ENCODE peak calls at places on chromosome 21, in seven cellular contexts. Z is ovary, W is transverse colon, L is body of pancreas, N is HCT116, Y is H1, J is A549. U is an unnamed sample. For H3K4me1, the result is how much of the 10 kb centered on the place peaks cover.

GRCh38 chr21:36096398-36097290 is 26.8 kb downstream of the CBR1 start:
- DNase-seq in Z (no peak), W (no peak), L (no peak), J (no peak), N (no peak), Y (no peak), U (no peak)

GRCh38 chr21:21973806-21974205 is 975.6 kb downstream of the NCAM2 start:
- DNase-seq in L (no peak), W (no peak), J (no peak), N (no peak), Y (no peak), Z (no peak), U (no peak)

GRCh38 chr21:39014751-39015150 is 168.5 kb downstream of the PSMG1 start:
- DNase-seq in L (no peak), W (no peak), N (no peak), Y (no peak), Z (no peak), J (peak), U (no peak)

GRCh38 chr21:14271053-14271452 is 55.1 kb downstream of the RBM11 start:
- DNase-seq in L (no peak), Y (no peak), N (no peak), J (no peak), W (no peak), Z (no peak), U (no peak)

GRCh38 chr21:39662411-39662953 is 49.7 kb downstream of the B3GALT5 start:
- DNase-seq in Z (no peak), N (no peak), L (no peak), Y (no peak), W (no peak), J (no peak), U (no peak)

GRCh38 chr21:27275294-27275927 is 308.5 kb upstream of the ADAMTS5 start:
- DNase-seq in N (no peak), W (no peak), Y (no peak), J (no peak), Z (no peak), L (no peak), U (no peak)

GRCh38 chr21:36005018-36005417 is 55.3 kb downstream of the SETD4 start:
- DNase-seq in N (no peak), Y (no peak), J (peak), Z (peak), L (no peak), W (peak), U (no peak)

GRCh38 chr21:36753556-36753955 is 54.6 kb downstream of the SIM2 start:
- DNase-seq in N (no peak), J (peak), W (no peak), Y (no peak), L (no peak), Z (no peak), U (no peak)

GRCh38 chr21:25103500-25104207 is 503.6 kb downstream of the MRPL39 start:
- DNase-seq in J (no peak), W (no peak), Y (no peak), L (no peak), Z (no peak), N (no peak), U (no peak)

GRCh38 chr21:42124081-42124480 is 53.0 kb downstream of the UMODL1 start:
- DNase-seq in L (no peak), N (no peak), Y (no peak), Z (no peak), W (no peak), J (no peak), U (no peak)

GRCh38 chr21:37712204-37712934 is 203.9 kb downstream of the KCNJ6 start:
- DNase-seq in L (peak), J (peak), W (peak), Y (peak), Z (no peak), N (peak), U (peak)

GRCh38 chr21:39386194-39386593 is 37.3 kb upstream of the HMGN1 start:
- DNase-seq in J (no peak), Y (no peak), W (no peak), N (no peak), Z (peak), L (peak), U (peak)

GRCh38 chr21:38037416-38037815 is 121.2 kb upstream of the KCNJ6 start:
- DNase-seq in Z (no peak), L (no peak), N (no peak), J (peak), W (no peak), Y (no peak), U (no peak)

GRCh38 chr21:38993561-38993960 is 187.8 kb downstream of the ETS2 start:
- DNase-seq in J (peak), Z (no peak), W (peak), N (peak), L (peak), Y (no peak), U (peak)

GRCh38 chr21:21921410-21922232 is 923.4 kb downstream of the NCAM2 start:
- DNase-seq in N (no peak), Y (no peak), L (no peak), J (peak), W (no peak), Z (no peak), U (no peak)

GRCh38 chr21:24941316-24942185 is 665.7 kb downstream of the MRPL39 start:
- DNase-seq in L (no peak), Z (peak), J (no peak), W (no peak), N (no peak), Y (no peak), U (no peak)

GRCh38 chr21:41932191-41932575 is 21.6 kb downstream of the C2CD2 start:
- DNase-seq in J (peak), N (peak), L (no peak), W (no peak), Z (no peak), Y (no peak), U (no peak)

GRCh38 chr21:15549671-15550070 is 180.1 kb upstream of the USP25 start:
- DNase-seq in N (no peak), L (no peak), J (no peak), Y (no peak), Z (no peak), W (no peak), U (no peak)

GRCh38 chr21:29648710-29649240 is 291.0 kb downstream of the GRIK1 start:
- DNase-seq in N (no peak), Z (no peak), L (no peak), Y (no peak), J (no peak), W (no peak), U (no peak)

GRCh38 chr21:38315155-38315554 is 58.4 kb downstream of the KCNJ15 start:
- DNase-seq in Y (no peak), J (no peak), Z (no peak), L (no peak), N (no peak), W (no peak), U (no peak)

GRCh38 chr21:38297193-38297592 is 40.4 kb downstream of the KCNJ15 start:
- DNase-seq in Z (no peak), J (no peak), L (no peak), Y (no peak), W (no peak), N (no peak), U (no peak)

GRCh38 chr21:17461582-17461981 is 51.3 kb upstream of the CXADR start:
- DNase-seq in L (no peak), J (peak), Y (no peak), W (no peak), Z (no peak), N (no peak), U (no peak)

GRCh38 chr21:16992448-16992847 is 520.4 kb upstream of the CXADR start:
- DNase-seq in L (no peak), N (no peak), W (no peak), Z (no peak), J (no peak), Y (no peak), U (no peak)

GRCh38 chr21:42032968-42033367 is 22.8 kb upstream of the ZBTB21 start:
- DNase-seq in L (no peak), W (no peak), Y (no peak), Z (no peak), J (no peak), N (no peak), U (no peak)

GRCh38 chr21:32516729-32517649 is 68.3 kb downstream of the TCP10L start:
- DNase-seq in Z (no peak), L (no peak), N (no peak), J (peak), Y (no peak), W (no peak), U (no peak)

GRCh38 chr21:39006653-39007417 is 176.4 kb downstream of the PSMG1 start:
- DNase-seq in J (no peak), W (peak), Z (peak), L (no peak), N (no peak), Y (no peak), U (no peak)

GRCh38 chr21:16532841-16533240 is 803.1 kb downstream of the USP25 start:
- DNase-seq in W (no peak), L (no peak), J (no peak), N (no peak), Z (no peak), Y (no peak), U (no peak)

GRCh38 chr21:41848971-41849580 is 30.1 kb downstream of the PRDM15 start:
- DNase-seq in J (peak), L (no peak), Y (no peak), N (no peak), Z (no peak), W (no peak), U (peak)

GRCh38 chr21:37341254-37341960 is 25.2 kb upstream of the DYRK1A start:
- DNase-seq in L (no peak), Z (no peak), N (no peak), J (no peak), Y (no peak), W (no peak), U (no peak)

GRCh38 chr21:18529253-18529652 is 125.7 kb upstream of the TMPRSS15 start:
- DNase-seq in J (no peak), N (no peak), L (no peak), Y (no peak), W (no peak), Z (no peak), U (no peak)

GRCh38 chr21:22421416-22422190 is 1423.4 kb downstream of the NCAM2 start:
- DNase-seq in Z (no peak), J (no peak), L (no peak), Y (no peak), W (no peak), N (no peak), U (no peak)

GRCh38 chr21:45366931-45367401 is 38.0 kb upstream of the COL18A1 start:
- DNase-seq in W (peak), N (no peak), L (peak), Y (no peak), J (peak), Z (peak), U (peak)
- H3K4me1 ChIP-seq in W (under half), N (under half), L (under half), Y (under half), J (half or more), Z (under half), U (under half)

GRCh38 chr21:34242973-34243372 is 120.8 kb upstream of the KCNE2 start:
- DNase-seq in J (no peak), Z (no peak), W (no peak), Y (no peak), L (no peak), N (no peak), U (no peak)

GRCh38 chr21:34243562-34243961 is 120.2 kb upstream of the KCNE2 start:
- DNase-seq in Z (no peak), N (peak), L (peak), J (peak), W (peak), Y (peak), U (peak)
- TF ChIP-seq CTCF in Z (no peak), N (peak), L (peak), J (no peak), W (peak), Y (peak), U (no peak)

DNA sequence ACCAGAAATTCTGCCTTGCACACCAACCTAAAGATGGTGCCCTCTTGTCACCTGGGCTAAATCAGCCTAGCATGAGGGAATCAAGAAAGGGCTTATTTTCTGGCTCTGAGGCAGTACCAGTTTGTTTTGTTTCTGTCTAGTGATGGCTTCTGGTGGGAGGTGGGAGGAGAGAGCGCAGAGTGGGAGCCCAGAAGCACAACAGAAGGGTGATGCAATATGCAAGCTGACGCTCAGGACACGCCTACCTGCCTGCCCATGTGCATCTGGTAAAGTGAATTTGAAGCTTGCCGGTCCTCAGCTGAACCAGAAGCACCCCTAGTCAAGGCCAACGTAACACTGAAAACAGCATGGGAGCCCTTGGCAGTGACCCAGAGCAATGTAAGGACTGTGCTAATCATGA is 138.4 kb upstream of the TIAM1 start:
- DNase-seq in Y (no peak), L (no peak), W (no peak), J (no peak), N (no peak), Z (no peak), U (no peak)
- TF ChIP-seq POLR2A in Y (no peak), L (no peak), W (no peak), J (no peak), N (no peak), Z (no peak), U (no peak)

DNA sequence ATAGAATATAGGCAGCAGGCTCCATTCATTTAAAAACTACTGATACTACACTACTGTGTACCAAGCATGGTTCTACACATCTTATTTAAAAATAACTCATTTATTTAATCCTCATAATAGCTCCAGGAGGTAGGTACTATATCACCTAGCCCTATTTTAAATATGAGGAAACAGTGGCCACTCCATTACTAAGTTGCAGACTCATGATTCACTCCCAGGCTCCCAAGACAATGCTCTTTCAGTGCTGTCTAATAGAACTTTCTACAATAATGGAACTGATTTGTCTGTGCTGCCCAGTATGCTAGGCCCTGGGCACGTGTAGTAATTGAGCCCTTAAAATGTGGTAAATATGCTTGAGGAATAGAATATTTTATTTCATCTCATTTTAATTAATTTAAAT is 357.1 kb downstream of the LTN1 start:
- DNase-seq in Z (no peak), J (no peak), N (no peak), L (no peak), Y (no peak), W (no peak), U (no peak)
- H3K4me1 ChIP-seq in Z (under half), J (under half), N (under half), L (under half), Y (under half), W (under half), U (under half)

GRCh38 chr21:20572582-20572981 is 425.6 kb upstream of the NCAM2 start:
- DNase-seq in L (no peak), Z (no peak), N (no peak), J (no peak), Y (no peak), W (no peak), U (no peak)

DNA sequence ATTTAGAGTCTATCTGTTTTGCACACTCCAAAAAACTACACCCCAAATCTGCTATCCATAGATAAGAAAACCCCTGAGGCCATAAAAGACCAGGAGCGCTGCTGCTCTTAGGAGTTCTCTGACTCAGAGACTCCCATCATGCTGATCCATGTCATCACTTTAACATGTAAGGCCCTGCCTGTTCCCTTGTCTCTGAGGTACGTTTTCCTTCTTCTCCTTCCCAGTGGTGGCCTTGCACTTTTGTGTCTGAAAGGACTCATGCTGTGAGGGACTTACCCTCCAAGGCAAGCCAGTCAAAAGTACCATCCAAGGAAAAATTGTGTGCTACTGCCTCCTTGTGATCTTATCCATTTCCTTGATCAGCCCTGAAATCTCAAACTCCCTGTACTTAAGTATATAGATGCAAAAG is 427.4 kb upstream of the NCAM2 start:
- DNase-seq in N (no peak), L (no peak), J (no peak), Z (no peak), Y (peak), W (no peak), U (no peak)
- TF ChIP-seq CTCF in N (no peak), L (no peak), J (no peak), Z (no peak), Y (peak), W (no peak), U (no peak)

GRCh38 chr21:40736145-40736544 is 110.8 kb downstream of the DSCAM start:
- DNase-seq in N (no peak), J (no peak), Z (no peak), Y (no peak), L (no peak), W (no peak), U (no peak)
- TF ChIP-seq POLR2A in N (no peak), J (no peak), Z (no peak), Y (no peak), L (no peak), W (no peak), U (no peak)

GRCh38 chr21:43289966-43290365 is 121.2 kb downstream of the CRYAA start:
- DNase-seq in J (no peak), L (no peak), N (no peak), Y (no peak), Z (no peak), W (no peak), U (no peak)
- H3K4me1 ChIP-seq in J (under half), L (under half), N (under half), Y (under half), Z (under half), W (under half), U (under half)

GRCh38 chr21:26162081-26162480 is 8.5 kb downstream of the APP start:
- DNase-seq in N (no peak), Z (no peak), J (no peak), W (no peak), Y (no peak), L (no peak), U (no peak)

GRCh38 chr21:26154776-26155175 is 15.8 kb downstream of the APP start:
- DNase-seq in N (no peak), W (no peak), Z (no peak), L (no peak), Y (no peak), J (no peak), U (no peak)

GRCh38 chr21:26153758-26154157 is 16.8 kb downstream of the APP start:
- DNase-seq in L (no peak), Y (no peak), Z (no peak), W (no peak), J (no peak), N (no peak), U (no peak)

GRCh38 chr21:26159869-26160268 is 10.7 kb downstream of the APP start:
- DNase-seq in W (no peak), J (no peak), Y (no peak), L (no peak), N (no peak), Z (no peak), U (no peak)

GRCh38 chr21:26157842-26158241 is 12.7 kb downstream of the APP start:
- DNase-seq in L (no peak), Z (no peak), W (no peak), Y (no peak), J (no peak), N (no peak), U (no peak)
- TF ChIP-seq CTCF in L (no peak), Z (no peak), W (no peak), Y (no peak), J (no peak), N (no peak), U (no peak)